ENCODE peak calls at places on chromosomes 6 and 20, in five cellular contexts. One of them, this sample, is unnamed.

GRCh38 chr6:159467473-159468041 is 225.5 kb downstream of the SOD2 start:
- DNase-seq in tibial nerve: no peak
- DNase-seq in neural progenitor cell: no peak
- DNase-seq in GM13976: peak; percentile 68
- DNase-seq in A549: no peak
- DNase-seq in this sample: no peak

GRCh38 chr6:51495016-51495805 is 592.2 kb downstream of the PKHD1 start:
- DNase-seq in neural progenitor cell: peak; percentile 21
- DNase-seq in A549: no peak
- DNase-seq in GM13976: no peak
- DNase-seq in tibial nerve: no peak
- DNase-seq in this sample: no peak

GRCh38 chr6:3001773-3002293 is 2.1 kb downstream of the NQO2 start:
- DNase-seq in GM13976: peak; percentile 68
- DNase-seq in tibial nerve: peak; percentile 25
- DNase-seq in neural progenitor cell: peak; percentile 66
- DNase-seq in A549: peak; percentile 88
- DNase-seq in this sample: no peak

GRCh38 chr20:5844063-5844681 is 94.0 kb downstream of the SHLD1 start:
- DNase-seq in A549: peak; percentile 91
- DNase-seq in neural progenitor cell: no peak
- DNase-seq in GM13976: peak; percentile 50
- DNase-seq in tibial nerve: no peak
- DNase-seq in this sample: no peak

GRCh38 chr20:3712279-3712873 is at the start of gene SIGLEC1:
- DNase-seq in GM13976: no peak
- DNase-seq in A549: no peak
- DNase-seq in tibial nerve: peak; percentile 46
- DNase-seq in neural progenitor cell: no peak
- DNase-seq in this sample: no peak

GRCh38 chr6:143397229-143398222 is 53.0 kb downstream of the ADAT2 start:
- DNase-seq in neural progenitor cell: peak; percentile 20
- DNase-seq in A549: peak; percentile 68
- DNase-seq in GM13976: no peak
- DNase-seq in tibial nerve: peak; percentile 14
- DNase-seq in this sample: peak; percentile 41

GRCh38 chr6:70312165-70312564 is 9.3 kb upstream of the COL9A1 start:
- DNase-seq in A549: no peak
- DNase-seq in neural progenitor cell: no peak
- DNase-seq in tibial nerve: no peak
- DNase-seq in GM13976: no peak
- DNase-seq in this sample: no peak

GRCh38 chr6:165308926-165309731 is at the start of gene C6orf118:
- DNase-seq in A549: peak; percentile 59
- DNase-seq in tibial nerve: no peak
- DNase-seq in GM13976: no peak
- DNase-seq in neural progenitor cell: peak; percentile 93
- DNase-seq in this sample: no peak

GRCh38 chr20:53216856-53217576 is 244.9 kb downstream of the TSHZ2 start:
- DNase-seq in A549: peak; percentile 29
- DNase-seq in neural progenitor cell: peak; percentile 83
- DNase-seq in tibial nerve: peak; percentile 67
- DNase-seq in GM13976: peak; percentile 77
- DNase-seq in this sample: no peak

GRCh38 chr6:31058128-31058894 is 48.0 kb downstream of the MUC22 start:
- DNase-seq in GM13976: no peak
- DNase-seq in neural progenitor cell: peak; percentile 83
- DNase-seq in A549: peak; percentile 68
- DNase-seq in tibial nerve: no peak
- DNase-seq in this sample: no peak

GRCh38 chr6:167408235-167408869 is 83.5 kb downstream of the TTLL2 start:
- DNase-seq in tibial nerve: no peak
- DNase-seq in neural progenitor cell: no peak
- DNase-seq in GM13976: no peak
- DNase-seq in A549: no peak
- DNase-seq in this sample: no peak

GRCh38 chr20:53809242-53809641 is 215.6 kb upstream of the ZNF217 start:
- DNase-seq in GM13976: no peak
- DNase-seq in A549: no peak
- DNase-seq in tibial nerve: no peak
- DNase-seq in neural progenitor cell: peak; percentile 37
- DNase-seq in this sample: no peak

GRCh38 chr6:141634269-141634668 is 498.5 kb upstream of the GJE1 start:
- DNase-seq in GM13976: no peak
- DNase-seq in neural progenitor cell: no peak
- DNase-seq in tibial nerve: no peak
- DNase-seq in A549: no peak
- DNase-seq in this sample: no peak

GRCh38 chr20:11128131-11128831 is 454.5 kb upstream of the JAG1 start:
- DNase-seq in tibial nerve: peak; percentile 15
- DNase-seq in GM13976: no peak
- DNase-seq in neural progenitor cell: no peak
- DNase-seq in A549: no peak
- DNase-seq in this sample: no peak

GRCh38 chr6:26017567-26017966 is 55.0 kb downstream of the TRIM38 start:
- DNase-seq in A549: no peak
- DNase-seq in neural progenitor cell: no peak
- DNase-seq in tibial nerve: peak; percentile 48
- DNase-seq in GM13976: peak; percentile 62
- DNase-seq in this sample: peak; percentile 77

GRCh38 chr6:32906539-32906938 is 34.3 kb downstream of the HLA-DMB start:
- DNase-seq in tibial nerve: no peak
- DNase-seq in neural progenitor cell: no peak
- DNase-seq in A549: no peak
- DNase-seq in GM13976: no peak
- DNase-seq in this sample: no peak

GRCh38 chr6:32108094-32108627 is 977 bp downstream of the TNXB start:
- DNase-seq in neural progenitor cell: peak; percentile 21
- DNase-seq in A549: no peak
- DNase-seq in tibial nerve: peak; percentile 77
- DNase-seq in GM13976: no peak
- DNase-seq in this sample: no peak

GRCh38 chr20:421685-422250 is 13.7 kb downstream of the RBCK1 start:
- DNase-seq in neural progenitor cell: no peak
- DNase-seq in GM13976: no peak
- DNase-seq in tibial nerve: no peak
- DNase-seq in A549: no peak
- DNase-seq in this sample: no peak

GRCh38 chr20:8693709-8694108 is 375.2 kb upstream of the PLCB4 start:
- DNase-seq in tibial nerve: no peak
- DNase-seq in A549: no peak
- DNase-seq in neural progenitor cell: no peak
- DNase-seq in GM13976: no peak
- DNase-seq in this sample: no peak

GRCh38 chr6:142207265-142207877 is 60.3 kb downstream of the VTA1 start:
- DNase-seq in A549: peak; percentile 49
- DNase-seq in tibial nerve: no peak
- DNase-seq in GM13976: no peak
- DNase-seq in neural progenitor cell: peak; percentile 78
- DNase-seq in this sample: no peak

GRCh38 chr6:78462728-78463127 is 404.6 kb upstream of the IRAK1BP1 start:
- DNase-seq in tibial nerve: no peak
- DNase-seq in GM13976: no peak
- DNase-seq in A549: peak; percentile 21
- DNase-seq in neural progenitor cell: no peak
- DNase-seq in this sample: no peak

GRCh38 chr6:169073311-169073710 is 180.3 kb downstream of the THBS2 start:
- DNase-seq in A549: no peak
- DNase-seq in tibial nerve: no peak
- DNase-seq in GM13976: no peak
- DNase-seq in neural progenitor cell: no peak
- DNase-seq in this sample: no peak

GRCh38 chr6:15411766-15412165 is 165.9 kb downstream of the JARID2 start:
- DNase-seq in tibial nerve: no peak
- DNase-seq in A549: no peak
- DNase-seq in neural progenitor cell: peak; percentile 47
- DNase-seq in GM13976: no peak
- DNase-seq in this sample: no peak

GRCh38 chr6:43846556-43846955 is 76.5 kb downstream of the VEGFA start:
- DNase-seq in A549: no peak
- DNase-seq in tibial nerve: no peak
- DNase-seq in neural progenitor cell: no peak
- DNase-seq in GM13976: no peak
- DNase-seq in this sample: no peak

GRCh38 chr6:169230923-169231789 is 22.5 kb downstream of the THBS2 start:
- DNase-seq in GM13976: no peak
- DNase-seq in A549: no peak
- DNase-seq in neural progenitor cell: no peak
- DNase-seq in tibial nerve: peak; percentile 33
- DNase-seq in this sample: no peak

GRCh38 chr6:142893088-142893487 is 51.9 kb downstream of the HIVEP2 start:
- DNase-seq in A549: no peak
- DNase-seq in GM13976: no peak
- DNase-seq in neural progenitor cell: no peak
- DNase-seq in tibial nerve: no peak
- DNase-seq in this sample: no peak

GRCh38 chr6:113646701-113647100 is 210.4 kb upstream of the MARCKS start:
- DNase-seq in tibial nerve: no peak
- DNase-seq in A549: no peak
- DNase-seq in GM13976: no peak
- DNase-seq in neural progenitor cell: no peak
- DNase-seq in this sample: no peak

GRCh38 chr6:163646133-163646532 is 231.6 kb downstream of the QKI start:
- DNase-seq in tibial nerve: no peak
- DNase-seq in neural progenitor cell: no peak
- DNase-seq in A549: no peak
- DNase-seq in GM13976: no peak
- DNase-seq in this sample: no peak

GRCh38 chr6:85678602-85679444 is 36.1 kb upstream of the SYNCRIP start:
- DNase-seq in neural progenitor cell: peak; percentile 99
- DNase-seq in GM13976: peak; percentile 96
- DNase-seq in A549: peak; percentile 98
- DNase-seq in tibial nerve: peak; percentile 99
- DNase-seq in this sample: peak; percentile 96
- TF ChIP-seq CTCF in neural progenitor cell: peak; percentile 21
- TF ChIP-seq CTCF in GM13976: no peak
- TF ChIP-seq CTCF in A549: no peak
- TF ChIP-seq CTCF in tibial nerve: peak; percentile 32
- TF ChIP-seq CTCF in this sample: peak; percentile 27

GRCh38 chr6:124792386-124792785 is 169.9 kb upstream of the RNF217 start:
- DNase-seq in tibial nerve: no peak
- DNase-seq in A549: no peak
- DNase-seq in GM13976: no peak
- DNase-seq in neural progenitor cell: no peak
- DNase-seq in this sample: no peak

GRCh38 chr6:124798942-124799496 is 163.2 kb upstream of the RNF217 start:
- DNase-seq in GM13976: no peak
- DNase-seq in neural progenitor cell: no peak
- DNase-seq in tibial nerve: no peak
- DNase-seq in A549: no peak
- DNase-seq in this sample: no peak

GRCh38 chr6:124793406-124793805 is 168.8 kb upstream of the RNF217 start:
- DNase-seq in GM13976: no peak
- DNase-seq in neural progenitor cell: no peak
- DNase-seq in A549: no peak
- DNase-seq in tibial nerve: no peak
- DNase-seq in this sample: no peak

GRCh38 chr6:124799638-124800037 is 162.6 kb upstream of the RNF217 start:
- DNase-seq in tibial nerve: no peak
- DNase-seq in neural progenitor cell: no peak
- DNase-seq in A549: no peak
- DNase-seq in GM13976: no peak
- DNase-seq in this sample: no peak

DNA sequence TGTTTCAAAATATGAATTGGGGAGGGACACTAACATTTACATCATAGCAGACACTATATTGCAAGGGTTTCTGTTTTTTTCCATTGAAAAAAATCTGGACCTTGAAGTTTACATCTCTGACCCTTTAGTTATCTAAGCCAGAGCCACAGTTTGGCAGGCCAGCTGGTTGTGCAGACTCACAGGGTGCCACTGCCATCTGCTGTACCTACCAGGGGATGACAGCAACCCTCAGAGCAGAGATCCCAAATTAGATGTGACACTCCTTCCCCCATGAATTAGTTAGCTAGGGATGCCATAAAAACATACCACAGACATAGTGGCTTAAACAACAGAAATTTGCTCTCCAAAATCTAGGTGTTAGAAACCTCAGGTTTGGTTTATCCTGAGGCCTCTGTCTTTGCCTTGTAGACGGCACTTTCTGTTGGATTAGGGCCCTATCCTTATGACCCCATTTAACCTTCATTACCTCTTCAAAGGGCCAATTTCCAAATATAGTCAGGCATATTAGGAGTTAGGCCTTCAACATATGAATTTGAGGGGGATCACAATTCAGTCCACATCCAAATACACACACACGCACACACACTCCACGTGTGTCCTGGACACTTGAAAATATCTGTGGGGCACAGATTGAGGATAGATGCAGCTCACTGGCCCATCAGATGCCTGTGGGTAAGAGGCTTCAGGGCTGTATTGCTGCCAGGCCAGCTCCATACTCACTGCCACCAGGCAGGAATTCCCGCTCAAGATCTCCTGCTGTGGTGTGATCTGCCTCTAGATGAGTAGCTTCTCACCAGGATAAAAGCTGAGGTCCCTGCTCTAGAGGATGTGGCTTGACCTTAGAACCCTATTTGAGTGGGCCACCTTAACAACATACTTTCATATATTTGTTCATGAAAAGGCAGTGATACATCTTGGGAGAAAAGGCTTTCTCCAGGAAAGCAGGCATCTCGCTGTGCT is 166.1 kb upstream of the RNF217 start:
- DNase-seq in GM13976: no peak
- DNase-seq in A549: peak; percentile 4
- DNase-seq in neural progenitor cell: peak; percentile 73
- DNase-seq in tibial nerve: peak; percentile 17
- DNase-seq in this sample: no peak
- TF ChIP-seq CTCF in GM13976: no peak
- TF ChIP-seq CTCF in A549: peak; percentile 17
- TF ChIP-seq CTCF in neural progenitor cell: peak; percentile 76
- TF ChIP-seq CTCF in tibial nerve: no peak
- TF ChIP-seq CTCF in this sample: no peak

DNA sequence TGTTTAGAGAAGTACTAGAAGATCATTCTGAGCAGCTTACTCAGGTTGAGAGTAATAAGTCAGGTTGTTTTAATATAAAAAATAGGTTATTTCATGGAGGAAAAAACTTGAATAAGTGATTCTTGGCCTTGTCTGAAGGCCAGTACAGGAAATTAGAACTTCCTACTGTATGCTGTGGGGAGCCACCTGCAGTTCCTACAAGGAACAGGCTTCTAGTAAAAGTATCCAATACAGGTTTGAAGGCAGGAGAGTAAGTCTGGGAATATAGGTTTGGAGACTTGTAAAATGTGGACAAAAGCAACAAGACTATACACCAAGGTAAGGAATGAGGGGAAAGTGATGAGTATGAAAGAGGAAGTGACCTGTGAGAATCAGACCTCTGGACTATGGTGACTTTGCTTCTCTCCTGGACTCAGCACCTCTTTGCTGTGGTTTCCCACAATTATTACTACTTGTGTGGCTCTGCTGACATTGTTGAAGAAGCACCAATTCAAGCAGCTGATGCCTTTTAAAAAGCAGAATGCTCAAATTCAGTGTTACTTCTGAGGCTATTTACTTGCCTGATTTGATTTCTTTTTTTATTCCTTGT is 278.6 kb downstream of the TBC1D7 start:
- DNase-seq in A549: no peak
- DNase-seq in neural progenitor cell: no peak
- DNase-seq in GM13976: no peak
- DNase-seq in tibial nerve: no peak
- DNase-seq in this sample: no peak
- TF ChIP-seq CTCF in A549: no peak
- TF ChIP-seq CTCF in neural progenitor cell: no peak
- TF ChIP-seq CTCF in GM13976: no peak
- TF ChIP-seq CTCF in tibial nerve: no peak
- TF ChIP-seq CTCF in this sample: no peak

GRCh38 chr6:170554888-170555137 is 644 bp downstream of the TBP start:
- DNase-seq in neural progenitor cell: no peak
- DNase-seq in GM13976: no peak
- DNase-seq in tibial nerve: no peak
- DNase-seq in A549: no peak
- DNase-seq in this sample: no peak
- TF ChIP-seq CTCF in neural progenitor cell: no peak
- TF ChIP-seq CTCF in GM13976: no peak
- TF ChIP-seq CTCF in tibial nerve: no peak
- TF ChIP-seq CTCF in A549: no peak
- TF ChIP-seq CTCF in this sample: no peak

This sample was measured in thoracic aorta.